ENCODE peak calls at places on chromosomes 11 and 22, in six cellular contexts. U, N, Y, L, T and K are unnamed samples.

GRCh38 chr22:32794449-32795213 is 6.9 kb upstream of the TIMP3 start:
- DNase-seq in U (no peak), N (no peak), Y (no peak), L (no peak), T (no peak), K (no peak)

GRCh38 chr11:9752091-9752490 is 88.2 kb downstream of the SWAP70 start:
- DNase-seq in U (no peak), N (no peak), Y (no peak), L (no peak), T (no peak), K (no peak)

GRCh38 chr22:30783021-30783420 is 88.3 kb downstream of the OSBP2 start:
- DNase-seq in U (no peak), N (no peak), Y (no peak), L (no peak), T (no peak), K (no peak)

GRCh38 chr11:44632466-44633123 is 67.1 kb downstream of the CD82 start:
- DNase-seq in U (no peak), N (no peak), Y (no peak), L (peak), T (peak), K (no peak)

GRCh38 chr11:32113200-32113599 is 22.3 kb downstream of the RCN1 start:
- DNase-seq in U (no peak), N (no peak), Y (no peak), L (no peak), T (no peak), K (peak)

GRCh38 chr11:61111786-61112517 is 9.7 kb downstream of the CD5 start:
- DNase-seq in U (peak), N (no peak), Y (no peak), L (no peak), T (peak), K (no peak)

GRCh38 chr11:128579790-128580504 is 7.4 kb downstream of the ETS1 start:
- DNase-seq in U (no peak), N (no peak), Y (no peak), L (no peak), T (no peak), K (peak)

GRCh38 chr22:42270512-42271190 is at the start of gene TCF20:
- DNase-seq in U (peak), N (no peak), Y (peak), L (peak), T (peak), K (peak)

GRCh38 chr11:77590194-77590591 is 440 bp downstream of the AQP11 start:
- DNase-seq in U (no peak), N (no peak), Y (peak), L (no peak), T (peak), K (peak)

GRCh38 chr11:106031210-106031845 is 9.3 kb upstream of the MSANTD4 start:
- DNase-seq in U (no peak), N (no peak), Y (no peak), L (no peak), T (no peak), K (no peak)

GRCh38 chr11:13262096-13262495 is 15.5 kb upstream of the BMAL1 start:
- DNase-seq in U (no peak), N (no peak), Y (no peak), L (no peak), T (no peak), K (no peak)

GRCh38 chr22:44341431-44342346 is 28.9 kb upstream of the SHISAL1 start:
- DNase-seq in U (no peak), N (no peak), Y (no peak), L (peak), T (no peak), K (no peak)

GRCh38 chr11:5280582-5281102 is 10.9 kb upstream of the HBE1 start:
- DNase-seq in U (no peak), N (peak), Y (no peak), L (no peak), T (peak), K (peak)

GRCh38 chr11:134541355-134541754 is 129.3 kb upstream of the B3GAT1 start:
- DNase-seq in U (no peak), N (no peak), Y (no peak), L (no peak), T (no peak), K (no peak)

GRCh38 chr11:16804104-16804947 is 65.9 kb downstream of the C11orf58 start:
- DNase-seq in U (no peak), N (no peak), Y (no peak), L (no peak), T (no peak), K (no peak)

GRCh38 chr22:19480789-19481188 is 1.1 kb downstream of the CDC45 start:
- DNase-seq in U (no peak), N (no peak), Y (no peak), L (no peak), T (no peak), K (no peak)

GRCh38 chr11:81449588-81450155 is 1284.0 kb downstream of the FAM181B start:
- DNase-seq in U (no peak), N (no peak), Y (no peak), L (no peak), T (no peak), K (no peak)

GRCh38 chr11:72338266-72338665 is 94.3 kb upstream of the PHOX2A start:
- DNase-seq in U (no peak), N (no peak), Y (no peak), L (no peak), T (no peak), K (no peak)

GRCh38 chr11:71251159-71251721 is 1.1 kb downstream of the SHANK2 start:
- DNase-seq in U (no peak), N (no peak), Y (no peak), L (peak), T (no peak), K (peak)

GRCh38 chr11:12287374-12288211 is 89.8 kb upstream of the PARVA start:
- DNase-seq in U (no peak), N (peak), Y (peak), L (peak), T (no peak), K (peak)

GRCh38 chr22:37566903-37567798 is 6.9 kb downstream of the CDC42EP1 start:
- DNase-seq in U (peak), N (no peak), Y (peak), L (peak), T (peak), K (peak)

GRCh38 chr22:37306494-37306829 is 24.2 kb downstream of the CYTH4 start:
- DNase-seq in U (no peak), N (no peak), Y (no peak), L (no peak), T (no peak), K (no peak)

GRCh38 chr11:83057721-83058120 is 14.0 kb downstream of the RAB30 start:
- DNase-seq in U (no peak), N (no peak), Y (peak), L (no peak), T (no peak), K (peak)

GRCh38 chr11:36500315-36500721 is 9.8 kb downstream of the TRAF6 start:
- DNase-seq in U (no peak), N (peak), Y (no peak), L (no peak), T (no peak), K (peak)

GRCh38 chr11:110918351-110918750 is 206.1 kb upstream of the ARHGAP20 start:
- DNase-seq in U (no peak), N (no peak), Y (no peak), L (no peak), T (no peak), K (no peak)

GRCh38 chr11:72740562-72741428 is 11.4 kb downstream of the ARAP1 start:
- DNase-seq in U (no peak), N (no peak), Y (no peak), L (no peak), T (no peak), K (no peak)

GRCh38 chr22:44574057-44574456 is 76.0 kb upstream of the RTL6 start:
- DNase-seq in U (no peak), N (peak), Y (no peak), L (no peak), T (no peak), K (peak)

GRCh38 chr11:83938148-83938547 is 652.0 kb upstream of the CCDC90B start:
- DNase-seq in U (no peak), N (no peak), Y (no peak), L (no peak), T (no peak), K (peak)

GRCh38 chr11:3810951-3811350 is 2.6 kb downstream of the PGAP2 start:
- DNase-seq in U (no peak), N (no peak), Y (no peak), L (no peak), T (no peak), K (no peak)

GRCh38 chr11:131816046-131816445 is 445.6 kb downstream of the NTM start:
- DNase-seq in U (no peak), N (no peak), Y (no peak), L (no peak), T (no peak), K (no peak)

GRCh38 chr11:77101043-77101537 is 1.6 kb upstream of the OMP start:
- DNase-seq in U (no peak), N (no peak), Y (peak), L (no peak), T (peak), K (peak)

GRCh38 chr11:61756452-61757212 is 4.2 kb downstream of the MYRF start:
- DNase-seq in U (no peak), N (no peak), Y (no peak), L (no peak), T (peak), K (peak)

GRCh38 chr11:112408551-112408950 is 147.9 kb upstream of the PLET1 start:
- DNase-seq in U (no peak), N (no peak), Y (no peak), L (no peak), T (no peak), K (no peak)

GRCh38 chr22:19482297-19482696 is 2.6 kb downstream of the CDC45 start:
- DNase-seq in U (no peak), N (no peak), Y (no peak), L (no peak), T (no peak), K (no peak)

GRCh38 chr11:60168306-60168705 is 14.6 kb downstream of the MS4A6A start:
- DNase-seq in U (no peak), N (no peak), Y (no peak), L (no peak), T (no peak), K (peak)

GRCh38 chr11:121153472-121153871 is 52.4 kb downstream of the TECTA start:
- DNase-seq in U (no peak), N (no peak), Y (no peak), L (no peak), T (no peak), K (peak)

GRCh38 chr11:12219732-12220131 is 109.3 kb downstream of the MICAL2 start:
- DNase-seq in U (no peak), N (no peak), Y (no peak), L (no peak), T (no peak), K (no peak)

GRCh38 chr11:12556788-12557384 is 117.3 kb upstream of the TEAD1 start:
- DNase-seq in U (no peak), N (peak), Y (peak), L (no peak), T (no peak), K (peak)

GRCh38 chr11:11036185-11037161 is 178.6 kb upstream of the ZBED5 start:
- DNase-seq in U (no peak), N (no peak), Y (peak), L (no peak), T (peak), K (peak)